ENCODE peak calls at places on chromosomes 4 and X, in ten cellular contexts. K, W, L, Y, N, J, R, T, F and X are unnamed samples.

GRCh38 chrX:119094819-119095218 is 22.0 kb downstream of the CT47C1 start:
- DNase-seq in K (no peak), W (no peak), L (no peak), Y (no peak), N (no peak), J (no peak), R (no peak), T (no peak), F (no peak), X (no peak)

GRCh38 chr4:92566284-92566683 is 262.5 kb downstream of the GRID2 start:
- DNase-seq in K (no peak), W (no peak), L (no peak), Y (no peak), N (no peak), J (no peak), R (no peak), T (no peak), F (no peak), X (no peak)

GRCh38 chr4:128725405-128725804 is 84.1 kb upstream of the JADE1 start:
- DNase-seq in K (no peak), W (no peak), L (no peak), Y (no peak), N (no peak), J (no peak), R (no peak), T (no peak), F (no peak), X (no peak)

GRCh38 chr4:149715822-149716585 is 99.6 kb downstream of the IQCM start:
- DNase-seq in K (no peak), W (no peak), L (no peak), Y (no peak), N (no peak), J (no peak), R (no peak), T (no peak), F (peak; percentile 65), X (no peak)

GRCh38 chrX:119573840-119574393 is 446 bp upstream of the UBE2A start:
- DNase-seq in K (peak; percentile 34), W (peak; percentile 24), L (no peak), Y (no peak), N (peak; percentile 68), J (no peak), R (peak; percentile 76), T (no peak), F (no peak), X (no peak)

GRCh38 chr4:146520894-146521542 is 722 bp downstream of the SLC10A7 start:
- DNase-seq in K (peak; percentile 7), W (peak; percentile 8), L (no peak), Y (no peak), N (peak; percentile 63), J (no peak), R (no peak), T (peak; percentile 32), F (no peak), X (no peak)

GRCh38 chrX:42176790-42177189 is 253.4 kb upstream of the CASK start:
- DNase-seq in K (no peak), W (no peak), L (no peak), Y (no peak), N (no peak), J (no peak), R (no peak), T (no peak), F (no peak), X (no peak)

GRCh38 chrX:40006025-40007017 is 91.4 kb downstream of the BCOR start:
- DNase-seq in K (peak; percentile 29), W (peak; percentile 42), L (no peak), Y (no peak), N (no peak), J (no peak), R (no peak), T (no peak), F (peak; percentile 79), X (no peak)

GRCh38 chr4:98706200-98706813 is 47.9 kb upstream of the TSPAN5 start:
- DNase-seq in K (no peak), W (no peak), L (no peak), Y (peak; percentile 34), N (no peak), J (no peak), R (no peak), T (no peak), F (no peak), X (no peak)

GRCh38 chr4:128796934-128797333 is 12.6 kb upstream of the JADE1 start:
- DNase-seq in K (no peak), W (no peak), L (no peak), Y (no peak), N (no peak), J (no peak), R (no peak), T (no peak), F (no peak), X (no peak)

GRCh38 chr4:188178806-188179205 is 39.6 kb downstream of the TRIML1 start:
- DNase-seq in K (no peak), W (no peak), L (no peak), Y (no peak), N (no peak), J (no peak), R (no peak), T (no peak), F (no peak), X (no peak)

GRCh38 chr4:32560306-32560705 is 1840.1 kb downstream of the PCDH7 start:
- DNase-seq in K (no peak), W (no peak), L (no peak), Y (no peak), N (no peak), J (no peak), R (no peak), T (peak; percentile 85), F (no peak), X (no peak)

GRCh38 chrX:24024819-24025740 is 1.9 kb downstream of the KLHL15 start:
- DNase-seq in K (peak; percentile 89), W (peak; percentile 90), L (peak; percentile 84), Y (peak; percentile 76), N (peak; percentile 88), J (peak; percentile 37), R (peak; percentile 90), T (peak; percentile 73), F (peak; percentile 91), X (peak; percentile 89)
- TF ChIP-seq CTCF in K (peak; percentile 18), W (no peak), L (no peak), Y (no peak), N (peak; percentile 2), J (peak; percentile 14), R (no peak), T (no peak), F (peak; percentile 16), X (peak; percentile 43)

GRCh38 chr4:95524184-95524583 is 24.6 kb downstream of the UNC5C start:
- DNase-seq in K (no peak), W (no peak), L (no peak), Y (no peak), N (no peak), J (no peak), R (no peak), T (no peak), F (no peak), X (no peak)
- TF ChIP-seq CTCF in K (no peak), W (no peak), L (no peak), Y (no peak), N (no peak), J (no peak), R (no peak), T (no peak), F (no peak), X (no peak)

DNA sequence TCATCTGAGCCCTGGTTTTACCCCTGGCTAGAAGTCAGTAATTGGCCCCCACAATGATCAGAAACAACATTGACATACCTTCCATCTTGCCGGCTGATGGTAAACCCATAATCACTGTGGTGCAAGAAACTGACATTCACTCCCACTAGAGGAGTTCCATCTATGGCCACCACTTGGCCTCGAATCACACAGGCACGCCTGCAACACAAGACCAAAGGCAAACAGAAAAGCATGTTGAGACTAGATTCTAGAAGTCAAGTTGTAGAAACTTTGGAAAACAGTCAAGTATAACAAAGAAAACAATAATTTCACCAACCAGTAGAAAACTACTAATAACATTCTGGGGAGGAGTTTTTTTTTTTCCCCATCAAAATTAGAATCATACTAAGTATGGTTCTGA is 183.4 kb downstream of the SH2D1A start:
- DNase-seq in K (no peak), W (no peak), L (no peak), Y (no peak), N (no peak), J (no peak), R (no peak), T (no peak), F (no peak), X (no peak)
- TF ChIP-seq CTCF in K (no peak), W (no peak), L (no peak), Y (no peak), N (no peak), J (no peak), R (no peak), T (no peak), F (no peak), X (no peak)

DNA sequence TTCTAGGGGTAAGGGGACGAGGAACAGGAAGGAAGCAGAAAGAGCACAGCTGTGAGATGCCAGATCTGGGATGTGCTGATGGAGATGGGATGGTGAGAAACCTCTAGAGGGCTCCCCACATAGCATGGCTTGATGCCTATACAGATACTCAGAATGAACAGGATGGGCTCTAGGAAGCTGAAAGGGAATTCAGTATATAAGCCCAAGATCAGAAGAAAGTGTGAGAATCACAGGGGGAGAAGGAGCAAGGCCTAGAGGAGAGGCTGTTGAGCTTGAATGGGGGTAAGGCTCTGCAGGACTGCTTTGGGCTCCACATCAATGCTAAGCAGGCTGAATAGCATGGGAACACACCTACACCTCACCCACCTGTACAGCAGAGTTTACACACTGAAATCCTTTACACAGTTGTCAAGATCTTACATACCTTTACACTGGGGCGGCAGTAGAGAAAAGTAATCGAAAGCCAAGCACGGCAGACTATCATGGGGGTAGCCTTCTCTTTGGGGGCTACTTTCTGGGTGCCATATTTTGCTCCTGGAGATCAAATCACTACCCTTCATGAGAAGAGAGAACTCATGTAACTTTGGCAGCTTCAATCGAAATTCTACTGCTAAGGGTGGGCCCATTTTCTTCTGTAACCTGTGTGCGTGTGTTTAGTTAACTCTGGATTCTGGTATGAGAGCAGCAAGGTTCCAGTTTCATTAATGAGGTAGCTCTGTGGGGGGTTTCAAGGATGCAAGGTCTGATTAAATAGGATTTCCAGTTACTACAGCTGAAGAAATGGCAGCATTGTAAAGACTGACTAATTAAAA is 30.6 kb downstream of the HOPX start:
- DNase-seq in K (no peak), W (no peak), L (no peak), Y (no peak), N (no peak), J (no peak), R (no peak), T (no peak), F (no peak), X (no peak)
- TF ChIP-seq CTCF in K (no peak), W (no peak), L (no peak), Y (no peak), N (peak; percentile 45), J (no peak), R (no peak), T (no peak), F (no peak), X (no peak)